ENCODE peak calls at places on chromosomes 11 and 22, in seven cellular contexts. One of them, this sample, is unnamed.

GRCh38 chr11:4643084-4643483 is 698 bp upstream of the OR51E1 start:
- DNase-seq in lower lobe of right lung: no peak
- DNase-seq in right lobe of liver: no peak
- DNase-seq in AG04450: no peak
- DNase-seq in mucosa of descending colon: no peak
- DNase-seq in fibroblast of the aortic adventitia: no peak
- DNase-seq in AG09309: no peak
- DNase-seq in this sample: no peak

GRCh38 chr11:72676874-72677341 is 2.7 kb upstream of the PDE2A start:
- DNase-seq in lower lobe of right lung: peak
- DNase-seq in right lobe of liver: peak
- DNase-seq in AG04450: no peak
- DNase-seq in mucosa of descending colon: peak
- DNase-seq in fibroblast of the aortic adventitia: peak
- DNase-seq in AG09309: no peak
- DNase-seq in this sample: no peak

GRCh38 chr11:119709638-119710346 is 19.2 kb downstream of the NECTIN1 start:
- DNase-seq in lower lobe of right lung: no peak
- DNase-seq in right lobe of liver: no peak
- DNase-seq in AG04450: peak
- DNase-seq in mucosa of descending colon: no peak
- DNase-seq in fibroblast of the aortic adventitia: peak
- DNase-seq in AG09309: no peak
- DNase-seq in this sample: no peak

GRCh38 chr11:91802475-91802874 is 422.1 kb upstream of the FAT3 start:
- DNase-seq in lower lobe of right lung: no peak
- DNase-seq in right lobe of liver: no peak
- DNase-seq in AG04450: no peak
- DNase-seq in mucosa of descending colon: no peak
- DNase-seq in fibroblast of the aortic adventitia: no peak
- DNase-seq in AG09309: no peak
- DNase-seq in this sample: no peak

GRCh38 chr11:124917115-124917637 is 1.9 kb upstream of the HEPN1 start:
- DNase-seq in lower lobe of right lung: no peak
- DNase-seq in right lobe of liver: no peak
- DNase-seq in AG04450: peak
- DNase-seq in mucosa of descending colon: no peak
- DNase-seq in fibroblast of the aortic adventitia: peak
- DNase-seq in AG09309: no peak
- DNase-seq in this sample: no peak

GRCh38 chr11:95512682-95513081 is 276.9 kb downstream of the FAM76B start:
- DNase-seq in lower lobe of right lung: no peak
- DNase-seq in right lobe of liver: peak
- DNase-seq in AG04450: peak
- DNase-seq in mucosa of descending colon: peak
- DNase-seq in fibroblast of the aortic adventitia: peak
- DNase-seq in AG09309: peak
- DNase-seq in this sample: peak

GRCh38 chr11:12693075-12693473 is 18.9 kb downstream of the TEAD1 start:
- DNase-seq in lower lobe of right lung: no peak
- DNase-seq in right lobe of liver: no peak
- DNase-seq in AG04450: no peak
- DNase-seq in mucosa of descending colon: peak
- DNase-seq in fibroblast of the aortic adventitia: no peak
- DNase-seq in AG09309: no peak
- DNase-seq in this sample: no peak

GRCh38 chr11:14329702-14330101 is 29.3 kb downstream of the RRAS2 start:
- DNase-seq in lower lobe of right lung: no peak
- DNase-seq in right lobe of liver: no peak
- DNase-seq in AG04450: no peak
- DNase-seq in mucosa of descending colon: no peak
- DNase-seq in fibroblast of the aortic adventitia: no peak
- DNase-seq in AG09309: no peak
- DNase-seq in this sample: no peak

GRCh38 chr11:102226702-102227101 is 90.6 kb upstream of the BIRC3 start:
- DNase-seq in lower lobe of right lung: no peak
- DNase-seq in right lobe of liver: no peak
- DNase-seq in AG04450: peak
- DNase-seq in mucosa of descending colon: no peak
- DNase-seq in fibroblast of the aortic adventitia: peak
- DNase-seq in AG09309: no peak
- DNase-seq in this sample: peak

GRCh38 chr22:47322854-47323253 is 560.4 kb downstream of the TBC1D22A start:
- DNase-seq in lower lobe of right lung: no peak
- DNase-seq in right lobe of liver: no peak
- DNase-seq in AG04450: no peak
- DNase-seq in mucosa of descending colon: no peak
- DNase-seq in fibroblast of the aortic adventitia: no peak
- DNase-seq in AG09309: no peak
- DNase-seq in this sample: no peak

GRCh38 chr22:41308544-41308947 is 7.2 kb downstream of the ZC3H7B start:
- DNase-seq in lower lobe of right lung: no peak
- DNase-seq in right lobe of liver: peak
- DNase-seq in AG04450: no peak
- DNase-seq in mucosa of descending colon: peak
- DNase-seq in fibroblast of the aortic adventitia: peak
- DNase-seq in AG09309: no peak
- DNase-seq in this sample: no peak

GRCh38 chr22:43407591-43407990 is 4.2 kb upstream of the MPPED1 start:
- DNase-seq in lower lobe of right lung: peak
- DNase-seq in right lobe of liver: peak
- DNase-seq in AG04450: no peak
- DNase-seq in mucosa of descending colon: no peak
- DNase-seq in fibroblast of the aortic adventitia: no peak
- DNase-seq in AG09309: no peak
- DNase-seq in this sample: no peak

GRCh38 chr11:83914995-83915394 is 628.8 kb upstream of the CCDC90B start:
- DNase-seq in lower lobe of right lung: no peak
- DNase-seq in right lobe of liver: no peak
- DNase-seq in AG04450: no peak
- DNase-seq in mucosa of descending colon: no peak
- DNase-seq in fibroblast of the aortic adventitia: no peak
- DNase-seq in AG09309: no peak
- DNase-seq in this sample: no peak

GRCh38 chr11:96338910-96339703 is 3.9 kb downstream of the MAML2 start:
- DNase-seq in lower lobe of right lung: peak
- DNase-seq in right lobe of liver: peak
- DNase-seq in AG04450: no peak
- DNase-seq in mucosa of descending colon: peak
- DNase-seq in fibroblast of the aortic adventitia: peak
- DNase-seq in AG09309: no peak
- DNase-seq in this sample: no peak

GRCh38 chr11:46338988-46339666 is 8.1 kb upstream of the DGKZ start:
- DNase-seq in lower lobe of right lung: no peak
- DNase-seq in right lobe of liver: no peak
- DNase-seq in AG04450: no peak
- DNase-seq in mucosa of descending colon: no peak
- DNase-seq in fibroblast of the aortic adventitia: no peak
- DNase-seq in AG09309: no peak
- DNase-seq in this sample: no peak

GRCh38 chr11:57938351-57938750 is 85.3 kb upstream of the OR9Q1 start:
- DNase-seq in lower lobe of right lung: no peak
- DNase-seq in right lobe of liver: no peak
- DNase-seq in AG04450: no peak
- DNase-seq in mucosa of descending colon: no peak
- DNase-seq in fibroblast of the aortic adventitia: no peak
- DNase-seq in AG09309: no peak
- DNase-seq in this sample: no peak

GRCh38 chr11:44765026-44765595 is 38.3 kb downstream of the TSPAN18 start:
- DNase-seq in lower lobe of right lung: no peak
- DNase-seq in right lobe of liver: no peak
- DNase-seq in AG04450: no peak
- DNase-seq in mucosa of descending colon: no peak
- DNase-seq in fibroblast of the aortic adventitia: no peak
- DNase-seq in AG09309: no peak
- DNase-seq in this sample: no peak

GRCh38 chr11:35099278-35100018 is 39.5 kb upstream of the CD44 start:
- DNase-seq in lower lobe of right lung: no peak
- DNase-seq in right lobe of liver: no peak
- DNase-seq in AG04450: no peak
- DNase-seq in mucosa of descending colon: no peak
- DNase-seq in fibroblast of the aortic adventitia: peak
- DNase-seq in AG09309: no peak
- DNase-seq in this sample: no peak

GRCh38 chr22:44442856-44443595 is 55.0 kb downstream of the RTL6 start:
- DNase-seq in lower lobe of right lung: no peak
- DNase-seq in right lobe of liver: no peak
- DNase-seq in AG04450: no peak
- DNase-seq in mucosa of descending colon: no peak
- DNase-seq in fibroblast of the aortic adventitia: no peak
- DNase-seq in AG09309: no peak
- DNase-seq in this sample: no peak

GRCh38 chr22:29998627-29999026 is 81.6 kb upstream of the HORMAD2 start:
- DNase-seq in lower lobe of right lung: no peak
- DNase-seq in right lobe of liver: no peak
- DNase-seq in AG04450: no peak
- DNase-seq in mucosa of descending colon: no peak
- DNase-seq in fibroblast of the aortic adventitia: peak
- DNase-seq in AG09309: no peak
- DNase-seq in this sample: no peak
- TF ChIP-seq CTCF in lower lobe of right lung: no peak
- TF ChIP-seq CTCF in right lobe of liver: no peak
- TF ChIP-seq CTCF in AG04450: peak
- TF ChIP-seq CTCF in mucosa of descending colon: no peak
- TF ChIP-seq CTCF in fibroblast of the aortic adventitia: peak
- TF ChIP-seq CTCF in AG09309: no peak
- TF ChIP-seq CTCF in this sample: peak

GRCh38 chr22:46084376-46084775 is 66.0 kb upstream of the PPARA start:
- DNase-seq in lower lobe of right lung: peak
- DNase-seq in right lobe of liver: peak
- DNase-seq in AG04450: no peak
- DNase-seq in mucosa of descending colon: no peak
- DNase-seq in fibroblast of the aortic adventitia: no peak
- DNase-seq in AG09309: no peak
- DNase-seq in this sample: no peak
- H3K4me3 ChIP-seq in lower lobe of right lung: peak
- H3K4me3 ChIP-seq in right lobe of liver: no peak
- H3K4me3 ChIP-seq in AG04450: no peak
- H3K4me3 ChIP-seq in mucosa of descending colon: no peak
- H3K4me3 ChIP-seq in fibroblast of the aortic adventitia: peak
- H3K4me3 ChIP-seq in AG09309: peak
- H3K4me3 ChIP-seq in this sample: no peak

GRCh38 chr11:75400110-75400865 is 970 bp downstream of the RPS3 start:
- DNase-seq in lower lobe of right lung: no peak
- DNase-seq in right lobe of liver: no peak
- DNase-seq in AG04450: no peak
- DNase-seq in mucosa of descending colon: no peak
- DNase-seq in fibroblast of the aortic adventitia: peak
- DNase-seq in AG09309: no peak
- DNase-seq in this sample: no peak

GRCh38 chr11:75398906-75399305 is 412 bp upstream of the RPS3 start:
- DNase-seq in lower lobe of right lung: no peak
- DNase-seq in right lobe of liver: no peak
- DNase-seq in AG04450: no peak
- DNase-seq in mucosa of descending colon: no peak
- DNase-seq in fibroblast of the aortic adventitia: no peak
- DNase-seq in AG09309: no peak
- DNase-seq in this sample: no peak

GRCh38 chr11:75403037-75403436 is 3.7 kb downstream of the RPS3 start:
- DNase-seq in lower lobe of right lung: no peak
- DNase-seq in right lobe of liver: no peak
- DNase-seq in AG04450: no peak
- DNase-seq in mucosa of descending colon: no peak
- DNase-seq in fibroblast of the aortic adventitia: no peak
- DNase-seq in AG09309: no peak
- DNase-seq in this sample: no peak

GRCh38 chr11:75402002-75402773 is 2.9 kb downstream of the RPS3 start:
- DNase-seq in lower lobe of right lung: no peak
- DNase-seq in right lobe of liver: no peak
- DNase-seq in AG04450: no peak
- DNase-seq in mucosa of descending colon: no peak
- DNase-seq in fibroblast of the aortic adventitia: no peak
- DNase-seq in AG09309: no peak
- DNase-seq in this sample: no peak

DNA sequence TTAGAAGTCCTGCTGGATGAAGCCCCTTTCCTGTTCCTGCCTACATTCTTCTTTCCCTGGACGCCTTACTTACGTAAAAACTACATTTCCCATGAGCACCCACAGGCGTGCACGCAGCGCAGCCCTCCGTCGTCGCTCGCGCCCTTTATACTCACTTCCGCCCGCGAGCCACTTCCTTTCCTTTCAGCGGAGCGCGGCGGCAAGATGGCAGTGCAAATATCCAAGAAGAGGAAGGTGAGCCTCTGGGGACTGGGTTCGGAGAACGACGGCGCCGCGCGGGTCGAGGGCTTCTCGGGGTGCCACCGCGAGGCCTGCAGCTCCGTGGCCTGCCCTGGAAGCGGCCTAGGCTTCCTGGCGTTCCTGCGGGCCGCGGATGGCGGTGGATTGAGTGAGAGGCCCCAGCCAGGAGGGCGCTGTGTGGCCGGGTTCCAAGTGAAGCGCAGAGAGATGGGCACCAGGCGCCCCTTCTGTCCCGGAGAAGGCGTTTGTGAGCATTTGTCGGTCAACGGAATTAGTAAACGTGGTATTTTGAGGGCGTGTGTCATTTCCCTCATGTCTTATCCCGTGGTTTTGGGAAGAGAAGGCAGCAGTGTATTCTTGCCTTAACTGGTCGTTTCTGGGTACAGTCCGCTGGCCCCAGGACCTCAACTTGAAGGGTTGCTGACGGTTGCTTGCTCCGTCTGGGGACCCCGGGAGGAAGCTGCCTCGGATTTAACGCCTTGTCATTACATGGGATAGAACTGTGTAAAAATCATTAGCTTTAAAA is at the start of gene RPS3:
- DNase-seq in lower lobe of right lung: peak
- DNase-seq in right lobe of liver: peak
- DNase-seq in AG04450: peak
- DNase-seq in mucosa of descending colon: peak
- DNase-seq in fibroblast of the aortic adventitia: peak
- DNase-seq in AG09309: peak
- DNase-seq in this sample: peak
- TF ChIP-seq CTCF in lower lobe of right lung: no peak
- TF ChIP-seq CTCF in right lobe of liver: no peak
- TF ChIP-seq CTCF in AG04450: no peak
- TF ChIP-seq CTCF in mucosa of descending colon: no peak
- TF ChIP-seq CTCF in fibroblast of the aortic adventitia: no peak
- TF ChIP-seq CTCF in AG09309: no peak
- TF ChIP-seq CTCF in this sample: peak

DNA sequence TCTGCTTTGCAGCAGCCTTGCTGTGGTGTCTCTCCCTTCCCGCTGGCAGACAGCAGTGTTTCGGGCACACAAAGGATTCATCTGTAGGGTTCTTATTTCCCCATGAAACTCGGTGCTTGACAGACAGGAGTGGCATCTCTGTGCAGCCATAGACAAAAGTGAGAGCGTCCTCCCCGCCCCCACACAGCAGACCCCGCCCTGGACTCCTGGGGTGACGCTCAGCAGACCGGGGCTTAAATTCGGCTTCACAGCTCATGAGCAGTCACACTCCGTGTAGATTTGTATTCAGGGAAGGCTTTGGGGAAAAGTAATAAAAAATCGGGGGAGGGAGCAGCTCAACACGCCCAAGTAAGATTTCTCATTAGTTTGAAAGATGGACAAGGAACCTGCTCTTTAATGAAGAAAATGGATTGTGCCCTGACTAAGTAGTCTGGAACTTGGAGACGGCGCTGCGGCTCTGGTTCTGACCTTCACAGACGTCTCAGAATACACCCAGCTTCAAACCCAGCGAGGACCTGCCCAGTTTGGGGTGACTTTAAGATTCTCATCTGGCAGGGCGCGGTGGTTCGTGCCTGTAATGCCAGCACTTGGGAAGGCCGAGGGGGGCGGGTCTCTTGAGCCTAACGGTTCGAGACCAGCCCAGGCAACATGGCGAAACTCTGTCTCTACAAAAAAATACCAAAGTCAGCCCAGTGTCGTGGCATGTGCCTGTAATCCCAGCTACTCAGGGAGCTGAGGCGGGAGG is 136.0 kb downstream of the CACNA1I start:
- DNase-seq in lower lobe of right lung: no peak
- DNase-seq in right lobe of liver: no peak
- DNase-seq in AG04450: no peak
- DNase-seq in mucosa of descending colon: no peak
- DNase-seq in fibroblast of the aortic adventitia: no peak
- DNase-seq in AG09309: no peak
- DNase-seq in this sample: no peak
- H3K4me3 ChIP-seq in lower lobe of right lung: no peak
- H3K4me3 ChIP-seq in right lobe of liver: no peak
- H3K4me3 ChIP-seq in AG04450: no peak
- H3K4me3 ChIP-seq in mucosa of descending colon: no peak
- H3K4me3 ChIP-seq in fibroblast of the aortic adventitia: no peak
- H3K4me3 ChIP-seq in AG09309: no peak
- H3K4me3 ChIP-seq in this sample: no peak